ENCODE peak calls at places on chromosomes 4 and X, in seven cellular contexts. D, M, Q, J, E, B and Y are unnamed samples.

GRCh38 chr4:173237152-173237551 is 68.5 kb downstream of the GALNT7 start:
- DNase-seq in M (no peak), Q (no peak), B (no peak), J (no peak), E (no peak), D (no peak), Y (no peak)

GRCh38 chr4:43423276-43423675 is 530.8 kb downstream of the GRXCR1 start:
- DNase-seq in Q (no peak), J (no peak), B (no peak), M (no peak), E (no peak), D (no peak), Y (no peak)

GRCh38 chr4:75820676-75821075 is 81.6 kb downstream of the PPEF2 start:
- DNase-seq in B (no peak), J (no peak), M (no peak), Q (no peak), D (no peak), E (peak), Y (no peak)

GRCh38 chr4:15936495-15936894 is 2.0 kb downstream of the FGFBP1 start:
- DNase-seq in B (no peak), D (no peak), E (no peak), J (no peak), Q (no peak), M (no peak), Y (peak)

GRCh38 chr4:53490965-53491622 is 100.2 kb downstream of the LNX1 start:
- DNase-seq in M (peak), J (peak), E (peak), D (no peak), B (no peak), Q (peak), Y (peak)

GRCh38 chr4:173482330-173482931 is 47.6 kb downstream of the HAND2 start:
- DNase-seq in E (no peak), M (no peak), Q (no peak), J (no peak), B (no peak), D (no peak), Y (no peak)

GRCh38 chrX:13843150-13843721 is 26.3 kb upstream of the GPM6B start:
- DNase-seq in B (no peak), J (no peak), D (no peak), Q (no peak), M (no peak), E (no peak), Y (no peak)

GRCh38 chr4:15778191-15778741 is at the start of gene CD38:
- DNase-seq in E (no peak), J (peak), B (peak), M (no peak), D (peak), Q (no peak), Y (no peak)

GRCh38 chr4:174522183-174523002 is at the start of gene HPGD:
- DNase-seq in M (no peak), B (peak), E (no peak), D (peak), Q (no peak), J (peak), Y (no peak)

GRCh38 chr4:28654618-28655017 is 1794.0 kb downstream of the STIM2 start:
- DNase-seq in J (no peak), D (no peak), B (no peak), Q (no peak), E (no peak), M (no peak), Y (peak)

GRCh38 chr4:176150283-176150682 is 45.1 kb downstream of the SPATA4 start:
- DNase-seq in E (peak), Q (no peak), J (no peak), M (no peak), D (no peak), B (no peak), Y (peak)

GRCh38 chrX:17740137-17741122 is 3.1 kb downstream of the SCML1 start:
- DNase-seq in Q (no peak), B (no peak), M (no peak), E (no peak), J (no peak), D (no peak), Y (no peak)

GRCh38 chr4:77734928-77735327 is 84.2 kb downstream of the CNOT6L start:
- DNase-seq in E (peak), B (no peak), D (no peak), M (no peak), J (no peak), Q (no peak), Y (peak)

GRCh38 chrX:40100537-40101429 is 3.0 kb upstream of the BCOR start:
- DNase-seq in B (no peak), E (no peak), Q (no peak), D (no peak), J (peak), M (no peak), Y (no peak)

GRCh38 chr4:11774346-11774745 is 345.7 kb upstream of the HS3ST1 start:
- DNase-seq in Q (no peak), J (no peak), B (no peak), M (no peak), D (no peak), E (no peak), Y (no peak)

GRCh38 chr4:46886711-46887110 is 22.3 kb downstream of the COX7B2 start:
- DNase-seq in M (no peak), E (peak), J (no peak), B (no peak), Q (no peak), D (no peak), Y (peak)

DNA sequence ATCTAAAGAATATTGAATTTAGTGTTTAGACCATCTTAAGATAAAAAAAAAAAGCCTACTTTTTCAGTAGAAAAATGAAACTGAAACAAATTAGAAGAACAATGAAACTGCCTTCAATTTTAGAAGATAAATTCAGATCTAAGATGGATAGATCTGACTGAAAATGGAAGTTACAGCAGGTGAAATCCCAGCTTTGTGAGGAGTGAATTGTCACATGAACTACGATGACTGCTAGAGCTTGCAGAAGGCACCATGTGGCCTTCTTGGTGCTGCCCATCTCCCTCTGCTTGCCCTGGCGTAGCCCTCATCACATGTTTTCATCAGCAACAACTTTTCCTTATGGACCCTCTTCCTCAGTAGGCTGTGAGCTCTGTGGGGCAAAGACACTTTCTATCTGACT is 51.4 kb upstream of the EMCN start:
- DNase-seq in Q (no peak), D (no peak), M (no peak), J (no peak), B (no peak), E (no peak), Y (no peak)
- H3K27ac ChIP-seq in Q (no peak), D (no peak), M (no peak), J (no peak), B (no peak), E (no peak), Y (no peak)

GRCh38 chr4:146927710-146928109 is 18.0 kb downstream of the TTC29 start:
- DNase-seq in M (no peak), E (no peak), D (no peak), J (no peak), Q (no peak), B (no peak), Y (no peak)

GRCh38 chr4:146930673-146931072 is 15.0 kb downstream of the TTC29 start:
- DNase-seq in D (no peak), M (no peak), J (no peak), B (no peak), Q (no peak), E (no peak), Y (no peak)

DNA sequence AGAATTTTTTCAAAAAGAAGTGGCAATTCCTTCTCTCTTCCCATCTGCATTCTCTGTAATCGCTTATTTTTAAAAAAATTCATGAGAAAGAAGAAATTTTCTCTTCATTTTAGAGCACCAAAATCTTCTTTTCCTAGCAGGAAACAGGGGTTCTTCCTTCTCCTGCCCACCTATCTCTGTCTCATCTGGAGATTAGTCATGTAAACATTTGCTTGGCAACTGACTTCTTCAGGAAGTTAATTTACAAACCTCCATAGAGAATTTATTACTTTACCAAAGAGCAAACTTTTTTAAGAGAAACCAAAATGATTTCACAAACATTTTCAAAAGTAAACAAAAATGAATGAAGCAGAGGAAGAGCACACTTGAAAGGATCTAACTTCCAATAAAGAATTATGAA is 13.6 kb downstream of the TTC29 start:
- DNase-seq in Q (no peak), D (no peak), B (no peak), E (no peak), J (no peak), M (no peak), Y (no peak)
- TF ChIP-seq CTCF in Q (no peak), D (no peak), B (no peak), E (no peak), J (no peak), M (no peak), Y (no peak)

DNA sequence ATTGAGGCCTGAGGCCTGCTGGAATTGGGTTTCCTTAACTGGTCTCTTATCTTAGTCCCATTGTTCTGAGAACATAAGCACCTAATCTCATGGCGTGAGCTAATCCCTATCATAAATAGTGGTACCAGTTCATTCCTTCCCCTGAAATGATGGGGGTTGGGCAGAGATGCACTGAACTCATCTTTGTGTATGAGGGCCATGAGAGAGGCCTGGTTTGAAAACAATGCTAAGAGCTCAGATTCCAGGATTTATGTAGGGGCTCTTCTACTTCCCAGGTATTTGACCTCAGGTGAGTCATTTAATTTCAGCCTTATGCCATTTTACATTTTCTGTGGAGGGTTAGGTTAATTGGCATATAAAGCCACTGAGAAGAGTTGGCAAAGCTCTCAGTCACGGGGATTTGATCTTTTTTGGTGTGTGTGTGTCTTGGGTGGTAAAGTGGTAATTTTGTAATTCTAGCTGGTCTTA is 4.4 kb downstream of the RBM3 start:
- DNase-seq in Q (no peak), J (no peak), E (no peak), D (no peak), B (no peak), M (no peak), Y (no peak)
- H3K27ac ChIP-seq in Q (no peak), J (no peak), E (no peak), D (no peak), B (no peak), M (no peak), Y (peak)

GRCh38 chr4:150976478-150977118 is 38.5 kb downstream of the LRBA start:
- DNase-seq in E (peak), B (no peak), Q (no peak), M (no peak), J (peak), D (no peak), Y (no peak)
- TF ChIP-seq CTCF in E (peak), B (no peak), Q (no peak), M (no peak), J (peak), D (no peak), Y (no peak)

GRCh38 chrX:84729809-84730208 is 227.6 kb upstream of the HDX start:
- DNase-seq in E (peak), J (peak), M (no peak), B (no peak), D (no peak), Q (no peak), Y (no peak)
- H3K27ac ChIP-seq in E (no peak), J (no peak), M (no peak), B (no peak), D (no peak), Q (no peak), Y (no peak)

DNA sequence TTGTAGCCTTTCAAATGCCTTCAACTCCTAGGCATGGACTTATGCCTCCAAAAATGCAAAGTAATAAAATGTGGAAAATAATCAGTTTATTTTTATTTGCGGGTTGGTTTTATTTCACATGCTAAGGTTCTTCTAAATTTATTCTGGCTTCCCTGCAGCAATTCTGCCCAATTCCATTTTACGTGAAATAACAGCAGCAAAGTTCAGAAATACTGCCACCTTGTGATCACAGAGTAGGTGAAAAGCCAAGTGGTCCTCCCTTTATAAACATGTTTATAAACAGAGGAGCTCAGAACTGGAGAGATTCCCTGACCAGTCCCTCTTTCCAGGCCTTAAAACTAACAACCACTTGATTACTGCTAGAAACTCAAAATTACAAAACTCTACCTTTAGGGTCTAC is 14.7 kb upstream of the DCHS2 start:
- DNase-seq in J (peak), M (no peak), B (no peak), Q (no peak), D (no peak), E (peak), Y (no peak)
- TF ChIP-seq CTCF in J (peak), M (peak), B (peak), Q (no peak), D (peak), E (peak), Y (peak)

GRCh38 chrX:101411984-101412383 is 4.0 kb downstream of the HNRNPH2 start:
- DNase-seq in J (no peak), D (no peak), M (no peak), Q (no peak), E (no peak), B (no peak), Y (no peak)

GRCh38 chrX:101408530-101408836 is 461 bp downstream of the HNRNPH2 start:
- DNase-seq in E (no peak), D (no peak), M (no peak), J (no peak), B (no peak), Q (no peak), Y (no peak)

GRCh38 chrX:101409043-101409442 is 1.0 kb downstream of the HNRNPH2 start:
- DNase-seq in Q (no peak), D (no peak), J (no peak), E (no peak), B (no peak), M (no peak), Y (no peak)

GRCh38 chrX:101407748-101408529 is at the start of the genes GLA and HNRNPH2:
- DNase-seq in J (peak), M (peak), B (peak), E (peak), Q (peak), D (peak), Y (peak)

GRCh38 chrX:101410461-101410860 is 2.4 kb downstream of the HNRNPH2 start:
- DNase-seq in B (no peak), J (no peak), M (no peak), Q (no peak), E (no peak), D (no peak), Y (no peak)
- H3K27ac ChIP-seq in B (no peak), J (no peak), M (peak), Q (no peak), E (no peak), D (peak), Y (no peak)

GRCh38 chr4:109798866-109799265 is 2.9 kb downstream of the CFI start:
- DNase-seq in M (no peak), E (no peak), B (no peak), D (no peak), J (no peak), Q (no peak), Y (no peak)

GRCh38 chr4:109801099-109801789 is 555 bp downstream of the CFI start:
- DNase-seq in B (no peak), Q (no peak), M (no peak), J (no peak), E (no peak), D (no peak), Y (no peak)

GRCh38 chr4:109801895-109802319 is at the start of gene CFI:
- DNase-seq in Q (no peak), D (no peak), B (no peak), M (no peak), J (no peak), E (peak), Y (peak)

GRCh38 chr4:109809657-109810056 is 5.9 kb upstream of the GAR1 start:
- DNase-seq in B (no peak), M (no peak), J (no peak), D (no peak), E (no peak), Q (no peak), Y (no peak)

DNA sequence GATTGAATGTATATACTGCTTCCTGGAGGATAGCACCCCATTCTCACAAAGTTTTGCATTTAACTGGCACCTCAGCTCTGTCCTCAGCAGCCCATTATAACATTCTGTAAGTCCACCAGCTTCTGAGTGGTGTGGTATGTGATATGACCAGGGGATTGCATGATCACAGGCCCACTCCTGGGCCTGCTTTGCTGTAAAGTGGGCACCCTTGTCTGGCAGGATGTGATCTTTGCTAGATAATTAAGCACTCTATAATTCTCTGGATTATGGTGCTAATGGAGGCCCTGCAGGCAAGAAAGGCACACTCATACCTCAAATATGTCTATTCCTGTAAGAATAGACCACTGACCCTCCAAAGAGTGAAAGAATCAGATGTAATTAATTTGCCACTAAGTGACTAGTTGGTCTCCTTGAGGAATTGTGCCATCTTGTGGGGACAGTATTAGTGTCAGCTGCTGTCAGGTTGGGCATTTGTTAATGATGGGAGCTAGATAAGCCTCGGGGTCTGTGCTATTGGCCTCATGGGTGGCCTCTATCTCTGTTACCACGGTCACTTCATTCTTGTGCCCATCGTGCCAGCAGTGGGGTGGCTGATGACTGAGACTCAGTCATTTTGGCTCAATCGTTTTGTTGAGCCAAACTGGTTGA is 2.2 kb upstream of the CFI start:
- DNase-seq in B (no peak), Q (no peak), D (no peak), E (peak), M (no peak), J (peak), Y (peak)
- TF ChIP-seq CTCF in B (peak), Q (no peak), D (peak), E (peak), M (peak), J (peak), Y (peak)

DNA sequence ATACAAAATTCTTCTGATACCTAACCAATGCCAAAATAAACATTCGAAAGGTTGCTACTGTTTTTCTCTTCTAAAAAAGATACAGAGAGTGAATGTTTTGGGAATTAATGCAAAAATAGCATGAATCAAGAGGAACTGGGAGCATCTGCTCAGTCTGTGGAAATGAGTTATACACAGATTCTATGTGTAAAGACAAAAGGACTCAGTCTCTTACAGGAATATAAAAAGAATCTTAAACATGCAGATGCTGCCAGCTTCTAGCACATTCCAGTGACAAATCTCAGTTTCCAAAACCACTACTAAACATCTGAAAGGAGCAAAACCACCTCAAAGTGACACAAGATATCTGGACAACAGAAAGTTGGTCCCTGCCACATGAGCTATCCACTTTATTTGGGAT is 55.0 kb downstream of the PAPSS1 start:
- DNase-seq in Q (no peak), B (no peak), M (no peak), J (no peak), D (no peak), E (no peak), Y (no peak)
- H3K27ac ChIP-seq in Q (no peak), B (no peak), M (no peak), J (no peak), D (no peak), E (no peak), Y (no peak)

DNA sequence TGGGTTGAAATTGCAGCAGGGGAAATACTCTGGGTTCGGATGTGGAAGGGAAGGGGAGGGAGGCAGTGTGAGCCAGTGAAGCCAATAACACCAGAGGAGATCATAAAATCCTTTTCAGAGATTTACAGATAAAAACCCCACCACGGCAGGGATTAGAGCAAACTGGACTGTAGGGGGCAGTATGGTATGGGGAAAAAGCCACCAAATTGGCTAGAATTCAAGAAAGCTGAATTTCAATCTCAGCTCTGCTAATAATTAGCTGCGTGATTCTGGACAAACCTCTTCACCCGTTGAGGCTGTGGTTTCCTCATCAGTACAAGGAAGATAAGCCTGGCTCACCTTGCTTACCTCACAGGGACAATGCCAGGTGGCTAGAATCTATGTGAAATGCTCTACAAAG is 108.1 kb downstream of the ATG4A start:
- DNase-seq in E (peak), J (peak), M (no peak), Q (no peak), D (no peak), B (no peak), Y (peak)
- TF ChIP-seq CTCF in E (peak), J (peak), M (peak), Q (peak), D (peak), B (peak), Y (peak)